ENCODE peak calls at places on chromosome 17, in eight cellular contexts. Y is esophagus squamous epithelium; D is cardiac muscle cell; Q is fibroblast of lung; K is left ventricle myocardium inferior; E is CD8-positive, alpha-beta memory T cell; U is uterus; M is tibial nerve. A is an unnamed sample. For H3K36me3, the result is how much of the 10 kb centered on the place peaks cover.

GRCh38 chr17:1074886-1075665 is 78.1 kb downstream of the TIMM22 start:
- DNase-seq in Y (no peak), D (no peak), Q (no peak), K (peak), E (no peak), U (no peak), M (no peak), A (peak)

GRCh38 chr17:2416010-2416734 is 15.3 kb upstream of the MNT start:
- DNase-seq in Y (no peak), D (peak), Q (peak), K (peak), E (peak), U (peak), M (peak), A (peak)

GRCh38 chr17:37124074-37124824 is 175.5 kb downstream of the AATF start:
- DNase-seq in Y (no peak), D (peak), Q (peak), K (no peak), E (no peak), U (no peak), M (no peak), A (no peak)

GRCh38 chr17:17575360-17576251 is 15.9 kb downstream of the PEMT start:
- DNase-seq in Y (no peak), D (no peak), Q (peak), K (no peak), E (no peak), U (peak), M (no peak), A (no peak)

GRCh38 chr17:1109606-1110523 is 69.9 kb downstream of the ABR start:
- DNase-seq in Y (no peak), D (no peak), Q (no peak), K (no peak), E (no peak), U (no peak), M (no peak), A (no peak)

GRCh38 chr17:45783593-45784292 is 377 bp upstream of the CRHR1 start:
- DNase-seq in Y (no peak), D (peak), Q (no peak), K (peak), E (no peak), U (peak), M (no peak), A (no peak)

GRCh38 chr17:77142689-77143088 is 1.9 kb downstream of the SEC14L1 start:
- DNase-seq in Y (no peak), D (no peak), Q (no peak), K (no peak), E (no peak), U (no peak), M (no peak), A (no peak)

GRCh38 chr17:1147664-1148063 is 32.1 kb downstream of the ABR start:
- DNase-seq in Y (no peak), D (peak), Q (peak), K (no peak), E (no peak), U (no peak), M (no peak), A (peak)

GRCh38 chr17:30332057-30332542 is 1.8 kb downstream of the TMIGD1 start:
- DNase-seq in Y (no peak), D (peak), Q (peak), K (no peak), E (peak), U (no peak), M (no peak), A (no peak)

GRCh38 chr17:10614536-10615155 is 42.5 kb downstream of the MYH3 start:
- DNase-seq in Y (no peak), D (peak), Q (peak), K (no peak), E (no peak), U (peak), M (no peak), A (no peak)

GRCh38 chr17:28473542-28473941 is at the start of gene SLC13A2:
- DNase-seq in Y (no peak), D (no peak), Q (no peak), K (no peak), E (no peak), U (no peak), M (no peak), A (no peak)

GRCh38 chr17:9902116-9902515 is 3.0 kb downstream of the RCVRN start:
- DNase-seq in Y (no peak), D (no peak), Q (no peak), K (no peak), E (no peak), U (no peak), M (no peak), A (no peak)

GRCh38 chr17:82031885-82032627 is 578 bp downstream of the RAC3 start:
- DNase-seq in Y (no peak), D (no peak), Q (no peak), K (no peak), E (no peak), U (no peak), M (no peak), A (no peak)

GRCh38 chr17:44970136-44970737 is 2.1 kb upstream of the C1QL1 start:
- DNase-seq in Y (no peak), D (peak), Q (no peak), K (peak), E (no peak), U (peak), M (no peak), A (peak)

GRCh38 chr17:57949649-57950048 is 5.6 kb downstream of the CUEDC1 start:
- DNase-seq in Y (no peak), D (no peak), Q (no peak), K (no peak), E (no peak), U (no peak), M (no peak), A (peak)

GRCh38 chr17:18182190-18182977 is 1.2 kb upstream of the ALKBH5 start:
- DNase-seq in Y (no peak), D (peak), Q (no peak), K (peak), E (no peak), U (peak), M (no peak), A (no peak)

GRCh38 chr17:1227917-1228751 is 42.1 kb upstream of the BHLHA9 start:
- DNase-seq in Y (no peak), D (peak), Q (no peak), K (peak), E (peak), U (no peak), M (no peak), A (no peak)

GRCh38 chr17:82281502-82282238 is 8.2 kb upstream of the CSNK1D start:
- DNase-seq in Y (no peak), D (no peak), Q (no peak), K (no peak), E (no peak), U (no peak), M (no peak), A (no peak)

GRCh38 chr17:46979023-46979870 is at the start of gene RPRML:
- DNase-seq in Y (no peak), D (peak), Q (no peak), K (peak), E (no peak), U (peak), M (no peak), A (peak)

GRCh38 chr17:59311051-59311468 is 20.4 kb upstream of the YPEL2 start:
- DNase-seq in Y (no peak), D (peak), Q (peak), K (no peak), E (no peak), U (peak), M (no peak), A (no peak)

GRCh38 chr17:37813753-37814152 is 68.9 kb upstream of the HNF1B start:
- DNase-seq in Y (no peak), D (no peak), Q (peak), K (no peak), E (no peak), U (no peak), M (no peak), A (no peak)

GRCh38 chr17:70810609-70811008 is 641.3 kb downstream of the KCNJ2 start:
- DNase-seq in Y (no peak), D (peak), Q (peak), K (no peak), E (no peak), U (no peak), M (no peak), A (no peak)

GRCh38 chr17:66915204-66915611 is 49.3 kb upstream of the CACNG4 start:
- DNase-seq in Y (no peak), D (no peak), Q (no peak), K (no peak), E (no peak), U (no peak), M (no peak), A (no peak)

GRCh38 chr17:81294512-81295030 is 536 bp downstream of the SLC38A10 start:
- DNase-seq in Y (no peak), D (peak), Q (no peak), K (peak), E (no peak), U (peak), M (no peak), A (no peak)

GRCh38 chr17:28523876-28524275 is 17.7 kb downstream of the FOXN1 start:
- DNase-seq in Y (no peak), D (no peak), Q (no peak), K (no peak), E (no peak), U (no peak), M (no peak), A (peak)

GRCh38 chr17:77465358-77466041 is 324.7 kb downstream of the SEC14L1 start:
- DNase-seq in Y (peak), D (peak), Q (peak), K (peak), E (peak), U (no peak), M (no peak), A (no peak)

GRCh38 chr17:47413872-47414271 is 90.1 kb downstream of the EFCAB13 start:
- DNase-seq in Y (no peak), D (no peak), Q (no peak), K (no peak), E (no peak), U (no peak), M (no peak), A (no peak)

GRCh38 chr17:51166987-51167931 is 1.0 kb downstream of the NME2 start:
- DNase-seq in Y (no peak), D (peak), Q (peak), K (peak), E (peak), U (peak), M (no peak), A (peak)

GRCh38 chr17:61458000-61458399 is 5.8 kb downstream of the TBX4 start:
- DNase-seq in Y (no peak), D (no peak), Q (no peak), K (no peak), E (no peak), U (no peak), M (no peak), A (no peak)

DNA sequence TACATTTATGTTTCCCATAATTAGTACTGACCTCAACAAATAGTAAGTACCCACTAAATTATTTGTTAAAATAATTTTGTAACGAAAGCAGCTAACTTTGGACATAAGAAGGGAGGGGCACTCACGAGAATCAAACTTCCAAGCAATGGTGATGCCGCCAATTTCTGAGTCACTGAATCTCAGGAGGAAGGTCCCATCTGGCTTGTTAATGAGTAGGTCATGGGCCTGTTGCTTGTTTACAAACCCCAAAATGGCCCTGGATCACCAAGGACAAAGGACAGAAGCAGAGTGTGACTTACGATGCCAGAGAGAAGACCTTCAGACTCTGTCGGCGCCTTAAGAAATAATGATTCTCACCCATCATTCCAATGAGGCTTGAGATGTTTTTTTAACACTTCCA is 15.8 kb upstream of the GHDC start:
- DNase-seq in Y (no peak), D (no peak), Q (no peak), K (no peak), E (no peak), U (no peak), M (peak), A (no peak)
- H3K36me3 ChIP-seq in Y (under half), D (half or more), Q (under half), K (half or more), E (under half), U (under half), M (under half), A (half or more)

DNA sequence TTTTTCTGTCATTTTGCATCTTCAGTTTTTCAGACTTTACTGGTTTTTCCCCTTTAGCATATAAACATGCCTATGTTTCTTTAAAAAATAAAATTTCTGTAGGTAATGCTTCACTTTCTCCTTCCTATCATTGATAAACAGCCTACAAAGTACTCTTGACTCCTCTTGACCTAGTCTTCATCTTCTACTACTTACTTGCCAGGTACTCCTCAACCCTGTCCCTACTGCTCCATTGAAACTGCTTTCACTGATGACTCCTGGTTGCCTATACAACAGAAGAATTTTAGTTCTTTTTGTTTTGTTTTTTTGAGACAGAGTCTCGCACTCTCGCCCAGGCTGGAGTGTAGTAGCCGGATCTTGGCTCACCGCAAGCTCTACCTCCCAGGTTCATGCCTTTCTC is 7.0 kb downstream of the DDX42 start:
- DNase-seq in Y (no peak), D (no peak), Q (no peak), K (no peak), E (no peak), U (no peak), M (no peak), A (no peak)
- H3K36me3 ChIP-seq in Y (under half), D (under half), Q (under half), K (under half), E (under half), U (under half), M (under half), A (under half)

GRCh38 chr17:16131593-16131992 is 83.7 kb downstream of the NCOR1 start:
- DNase-seq in Y (no peak), D (no peak), Q (no peak), K (no peak), E (no peak), U (no peak), M (no peak), A (no peak)
- H3K36me3 ChIP-seq in Y (under half), D (under half), Q (under half), K (half or more), E (under half), U (under half), M (under half), A (half or more)

GRCh38 chr17:40176409-40177110 is 710 bp upstream of the RAPGEFL1 start:
- DNase-seq in Y (no peak), D (no peak), Q (no peak), K (no peak), E (no peak), U (no peak), M (no peak), A (no peak)

GRCh38 chr17:40175928-40176327 is 1.3 kb upstream of the RAPGEFL1 start:
- DNase-seq in Y (no peak), D (no peak), Q (no peak), K (no peak), E (no peak), U (no peak), M (no peak), A (no peak)

GRCh38 chr17:40174528-40174927 is 2.7 kb upstream of the RAPGEFL1 start:
- DNase-seq in Y (no peak), D (no peak), Q (no peak), K (no peak), E (no peak), U (no peak), M (no peak), A (no peak)

GRCh38 chr17:40173778-40174135 is 3.5 kb upstream of the RAPGEFL1 start:
- DNase-seq in Y (no peak), D (no peak), Q (no peak), K (no peak), E (no peak), U (no peak), M (no peak), A (no peak)

DNA sequence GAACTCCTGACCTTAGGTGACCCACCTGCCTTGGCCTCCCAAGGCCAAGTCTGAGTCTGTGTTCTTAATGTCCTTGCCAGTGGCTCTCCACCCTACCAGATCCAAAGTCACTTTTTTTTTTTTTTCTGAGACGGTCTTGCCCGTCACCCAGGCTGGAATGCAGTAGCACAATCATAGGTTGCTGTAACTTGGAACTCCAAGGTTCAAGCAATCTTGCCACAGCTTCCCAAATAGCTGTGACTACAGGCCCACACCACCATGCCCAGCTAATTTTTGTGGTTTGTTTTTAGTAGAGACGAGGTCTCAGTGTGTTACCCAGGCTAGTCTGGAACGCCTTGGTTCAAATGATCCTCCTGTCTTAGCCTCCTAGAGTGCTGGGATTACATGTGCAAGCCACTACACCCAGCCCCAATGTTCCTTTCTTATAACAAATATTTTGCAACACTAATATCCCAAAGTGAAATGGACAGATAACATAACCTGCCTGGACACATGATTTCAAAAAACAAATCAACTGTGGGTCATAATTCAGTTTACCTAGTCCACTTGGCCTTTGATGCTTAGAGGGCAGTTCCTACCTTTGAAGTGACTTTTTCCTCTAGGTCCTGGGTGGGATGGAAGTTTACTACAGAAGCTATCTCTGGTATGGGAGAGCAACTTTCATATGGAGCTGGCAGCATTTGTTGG is 4.0 kb upstream of the RAPGEFL1 start:
- DNase-seq in Y (no peak), D (no peak), Q (no peak), K (no peak), E (no peak), U (no peak), M (no peak), A (no peak)
- H3K36me3 ChIP-seq in Y (under half), D (under half), Q (under half), K (half or more), E (under half), U (under half), M (under half), A (under half)

GRCh38 chr17:76086384-76086783 is 7.4 kb downstream of the ZACN start:
- DNase-seq in Y (no peak), D (no peak), Q (no peak), K (no peak), E (no peak), U (no peak), M (no peak), A (no peak)
- H3K36me3 ChIP-seq in Y (half or more), D (under half), Q (under half), K (half or more), E (half or more), U (under half), M (under half), A (half or more)

DNA sequence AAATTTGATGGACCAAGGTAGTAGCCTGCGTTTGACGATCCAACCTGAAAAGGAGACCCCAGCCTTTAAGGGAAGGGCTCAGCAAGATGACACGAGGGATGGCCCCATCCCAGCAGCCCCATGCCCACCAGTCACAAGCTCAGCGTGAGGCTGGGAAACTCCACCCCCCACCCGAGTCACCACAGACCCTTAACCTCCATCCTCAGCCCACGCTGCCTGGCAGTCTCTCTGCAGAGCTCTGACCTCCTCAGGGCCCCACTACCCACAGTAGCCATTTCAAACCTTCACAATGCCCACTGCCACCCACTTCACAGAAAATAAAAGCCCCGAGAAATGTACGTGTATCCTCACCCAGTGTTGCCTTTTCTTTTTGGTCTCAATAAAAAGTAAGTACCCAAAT is 18.7 kb downstream of the USP36 start:
- DNase-seq in Y (no peak), D (no peak), Q (peak), K (no peak), E (no peak), U (no peak), M (no peak), A (no peak)
- H3K36me3 ChIP-seq in Y (under half), D (half or more), Q (under half), K (half or more), E (half or more), U (under half), M (under half), A (half or more)

DNA sequence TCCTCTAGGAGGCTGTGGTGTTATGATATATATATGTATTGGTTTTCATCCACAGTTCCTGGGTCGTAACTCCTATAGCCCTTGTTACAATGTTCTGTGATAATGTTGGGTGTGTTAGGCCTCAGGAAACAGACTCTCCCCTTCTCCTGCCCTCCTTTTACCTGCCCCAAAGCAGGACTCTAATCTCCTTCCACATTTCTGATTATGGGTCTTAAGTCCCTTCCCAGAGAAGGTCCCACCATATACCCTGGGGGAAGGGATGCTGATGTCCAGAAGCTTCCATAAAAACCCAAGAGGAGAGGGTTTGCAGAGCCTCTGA is 450 bp upstream of the C1QBP start:
- DNase-seq in Y (no peak), D (no peak), Q (no peak), K (no peak), E (no peak), U (no peak), M (no peak), A (no peak)
- H3K36me3 ChIP-seq in Y (under half), D (under half), Q (under half), K (under half), E (under half), U (under half), M (under half), A (under half)

DNA sequence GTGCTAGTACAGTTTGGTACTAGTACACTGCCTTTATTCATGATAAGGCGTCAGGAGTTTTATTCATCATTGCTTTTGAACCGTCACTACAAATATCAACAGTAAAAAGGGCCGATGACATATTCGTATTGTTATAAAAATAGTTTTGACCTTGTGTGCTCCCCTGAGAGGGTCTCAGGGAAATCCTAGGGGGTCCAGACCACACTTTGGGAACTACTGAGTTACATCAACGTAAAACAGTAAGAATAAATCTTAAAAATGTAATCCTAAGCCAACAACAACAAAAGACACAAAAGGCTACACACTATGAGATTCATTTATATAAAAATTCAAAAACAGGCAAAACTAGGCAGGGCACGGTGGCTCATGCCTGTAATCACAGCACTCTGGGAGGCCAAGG is 11.2 kb downstream of the MYH10 start:
- DNase-seq in Y (no peak), D (no peak), Q (no peak), K (no peak), E (no peak), U (no peak), M (no peak), A (no peak)
- H3K36me3 ChIP-seq in Y (under half), D (under half), Q (under half), K (under half), E (under half), U (under half), M (under half), A (under half)